ENCODE peak calls at places on chromosomes 12 and 14, in nine cellular contexts. P is neural progenitor cell; Q is iPS DF 6.9; I is pancreas; K is endothelial cell of umbilical vein; M is choroid plexus epithelial cell; R is transverse colon; C is CD8-positive, alpha-beta memory T cell; T is mesenchymal stem cell. N is an unnamed sample.

GRCh38 chr12:131494741-131495524 is 216.0 kb upstream of the SFSWAP start:
- DNase-seq in M (no peak), C (no peak), R (no peak), I (no peak), K (no peak), T (no peak), P (no peak), Q (no peak), N (no peak)

GRCh38 chr12:613996-614726 is 49.1 kb downstream of the NINJ2 start:
- DNase-seq in Q (no peak), I (no peak), K (peak; percentile 45), R (peak; percentile 21), P (peak; percentile 61), M (peak; percentile 47), C (no peak), T (peak; percentile 9), N (no peak)

GRCh38 chr12:71636704-71637115 is 26.9 kb downstream of the ZFC3H1 start:
- DNase-seq in I (no peak), K (peak; percentile 66), P (peak; percentile 91), Q (peak; percentile 41), R (no peak), C (no peak), M (peak; percentile 88), T (peak; percentile 77), N (no peak)

GRCh38 chr14:74675219-74675618 is 37.7 kb downstream of the AREL1 start:
- DNase-seq in C (no peak), K (no peak), Q (no peak), T (no peak), I (no peak), R (no peak), M (no peak), P (no peak), N (no peak)

GRCh38 chr14:53330441-53330840 is 177.3 kb upstream of the DDHD1 start:
- DNase-seq in K (no peak), R (no peak), Q (no peak), T (no peak), C (no peak), P (no peak), I (no peak), M (no peak), N (no peak)

GRCh38 chr14:36514278-36515104 is 5.5 kb downstream of the NKX2-1 start:
- DNase-seq in Q (no peak), T (no peak), K (no peak), C (no peak), R (no peak), I (no peak), M (no peak), P (peak; percentile 68), N (peak; percentile 80)

GRCh38 chr12:103012884-103013283 is 55.4 kb downstream of the ASCL1 start:
- DNase-seq in Q (peak; percentile 33), K (no peak), P (peak; percentile 72), I (no peak), M (no peak), R (no peak), C (no peak), T (no peak), N (no peak)

GRCh38 chr12:92472198-92472597 is 230.6 kb upstream of the PLEKHG7 start:
- DNase-seq in I (no peak), T (peak; percentile 70), Q (no peak), K (no peak), M (peak; percentile 17), P (no peak), C (no peak), R (no peak), N (no peak)

GRCh38 chr14:37230551-37231194 is 32.9 kb downstream of the MIPOL1 start:
- DNase-seq in P (peak; percentile 84), C (no peak), M (peak; percentile 86), R (no peak), T (peak; percentile 66), K (peak; percentile 66), Q (no peak), I (no peak), N (no peak)

GRCh38 chr12:14272954-14273910 is 92.2 kb upstream of the ATF7IP start:
- DNase-seq in K (no peak), C (no peak), P (no peak), R (no peak), I (no peak), Q (no peak), T (peak; percentile 29), M (peak; percentile 63), N (no peak)

GRCh38 chr12:71045781-71046180 is 112.0 kb downstream of the TSPAN8 start:
- DNase-seq in Q (no peak), C (no peak), I (no peak), P (no peak), T (peak; percentile 57), R (no peak), M (peak; percentile 87), K (peak; percentile 28), N (no peak)

GRCh38 chr14:90060965-90061848 is 587 bp upstream of the KCNK13 start:
- DNase-seq in M (no peak), Q (no peak), C (no peak), R (no peak), K (no peak), I (no peak), P (peak; percentile 42), T (peak; percentile 13), N (peak; percentile 33)

GRCh38 chr12:6452908-6453630 is 1.2 kb downstream of the TAPBPL start:
- DNase-seq in Q (no peak), M (no peak), R (peak; percentile 76), K (no peak), C (no peak), I (no peak), P (no peak), T (no peak), N (peak; percentile 30)
- H3K4me3 ChIP-seq in Q (no peak overlapping the region), M (peak overlapping the region; percentile 74), R (peak overlapping the region; percentile 65), K (no peak overlapping the region), C (peak overlapping the region; percentile 96), I (peak overlapping the region; percentile 59), P (no peak overlapping the region), T (peak overlapping the region; percentile 95), N (no peak overlapping the region)

DNA sequence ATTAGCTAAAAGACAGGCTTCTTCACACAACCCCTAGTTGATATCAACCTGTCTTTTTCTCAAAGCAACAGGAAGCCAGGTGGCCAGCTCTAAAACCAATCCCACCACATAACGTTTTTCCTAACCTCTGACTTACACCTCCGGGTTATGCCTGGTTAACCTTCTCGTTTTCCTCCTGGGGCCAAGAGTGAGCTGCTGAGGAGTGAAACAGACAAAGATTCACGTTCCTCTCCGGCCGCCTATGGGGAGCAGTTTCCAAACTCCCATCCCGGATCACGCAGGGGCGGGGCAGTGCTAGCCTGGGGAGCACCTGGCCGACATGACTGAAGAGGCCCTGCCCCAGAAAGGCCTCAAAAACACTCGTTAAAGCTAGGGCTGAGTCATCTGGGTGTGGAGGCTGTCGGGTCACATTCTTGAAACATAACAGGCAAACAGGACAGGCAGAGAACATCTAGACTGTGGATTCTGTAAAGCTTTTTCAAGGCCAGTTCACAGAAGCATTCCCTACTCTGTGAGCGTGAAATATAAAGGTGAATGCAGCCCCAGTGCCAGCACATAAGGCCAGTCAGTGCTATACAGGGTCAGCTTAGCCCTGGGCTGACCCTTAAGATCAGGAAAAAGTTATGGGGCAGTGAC is 25.9 kb upstream of the LGALS3 start:
- DNase-seq in Q (no peak), P (peak; percentile 62), T (peak; percentile 91), M (peak; percentile 98), I (peak; percentile 56), C (peak; percentile 41), R (peak; percentile 91), K (peak; percentile 86), N (peak; percentile 90)
- H3K4me3 ChIP-seq in Q (no peak overlapping the region), P (no peak overlapping the region), T (peak overlapping the region; percentile 71), M (peak overlapping the region; percentile 9), I (no peak overlapping the region), C (peak overlapping the region; percentile 42), R (peak overlapping the region; percentile 0), K (no peak overlapping the region), N (no peak overlapping the region)

GRCh38 chr12:53591301-53592206 is 34.6 kb downstream of the ATF7 start:
- DNase-seq in P (peak; percentile 20), M (peak; percentile 24), T (peak; percentile 45), K (peak; percentile 42), Q (no peak), R (no peak), I (no peak), C (no peak), N (peak; percentile 19)
- H3K4me3 ChIP-seq in P (no peak overlapping the region), M (no peak overlapping the region), T (peak overlapping the region; percentile 30), K (no peak overlapping the region), Q (no peak overlapping the region), R (no peak overlapping the region), I (no peak overlapping the region), C (no peak overlapping the region), N (no peak overlapping the region)

DNA sequence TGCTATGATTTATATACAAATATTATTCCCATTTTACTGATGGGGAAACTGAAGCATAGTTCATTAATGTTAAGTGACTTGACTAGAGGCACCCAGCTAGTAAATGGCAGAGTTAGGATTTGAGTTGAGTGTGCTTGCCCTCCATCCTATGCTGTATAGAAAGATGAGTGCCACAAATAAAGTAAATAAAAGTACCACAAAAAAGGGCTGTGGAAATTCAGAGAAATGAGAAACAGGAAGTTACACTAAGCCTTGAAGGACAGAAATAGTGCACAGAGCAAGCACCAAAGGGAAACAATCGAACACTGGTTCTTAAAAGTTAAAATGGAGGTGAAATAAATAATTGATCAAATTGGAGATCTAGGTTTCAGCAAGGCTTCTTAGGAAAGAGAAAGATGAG is 9.2 kb upstream of the ABCD2 start:
- DNase-seq in T (no peak), K (no peak), C (no peak), P (no peak), I (no peak), R (no peak), Q (no peak), M (no peak), N (no peak)
- H3K4me3 ChIP-seq in T (no peak overlapping the region), K (no peak overlapping the region), C (peak overlapping the region; percentile 8), P (no peak overlapping the region), I (no peak overlapping the region), R (no peak overlapping the region), Q (no peak overlapping the region), M (no peak overlapping the region), N (no peak overlapping the region)

N was measured in thyroid gland.